ENCODE peak calls at places on chromosomes 2 and 18, in five cellular contexts. G, M, C, I and J are unnamed samples.

GRCh38 chr2:12486205-12487118 is 230.3 kb upstream of the TRIB2 start:
- DNase-seq in G (no peak), I (no peak), C (no peak), M (no peak), J (no peak)

GRCh38 chr2:108193251-108193650 is 46.5 kb upstream of the SULT1C3 start:
- DNase-seq in M (no peak), C (no peak), I (no peak), G (no peak), J (no peak)

GRCh38 chr2:162013514-162014205 is 60.4 kb downstream of the DPP4 start:
- DNase-seq in C (no peak), G (no peak), M (no peak), I (no peak), J (no peak)

GRCh38 chr2:128780434-128781080 is 461.9 kb upstream of the HS6ST1 start:
- DNase-seq in G (no peak), I (no peak), C (peak; percentile 9), M (peak; percentile 34), J (no peak)

GRCh38 chr2:55223958-55224760 is 7.9 kb downstream of the CLHC1 start:
- DNase-seq in G (no peak), C (no peak), M (no peak), I (no peak), J (no peak)

GRCh38 chr2:17539993-17540812 is at the start of gene VSNL1:
- DNase-seq in M (peak; percentile 66), I (no peak), G (peak; percentile 52), C (peak; percentile 55), J (peak; percentile 95)

GRCh38 chr2:46922606-46923005 is 7.0 kb upstream of the MCFD2 start:
- DNase-seq in G (no peak), C (no peak), M (no peak), I (no peak), J (no peak)

GRCh38 chr18:28113271-28114023 is 63.5 kb downstream of the CDH2 start:
- DNase-seq in G (no peak), C (no peak), M (no peak), I (no peak), J (no peak)

GRCh38 chr2:25552343-25552742 is 121.0 kb downstream of the DTNB start:
- DNase-seq in M (no peak), I (no peak), C (no peak), G (no peak), J (no peak)

GRCh38 chr18:34720220-34720619 is 10.1 kb downstream of the DTNA start:
- DNase-seq in G (no peak), M (no peak), I (no peak), C (no peak), J (no peak)

GRCh38 chr2:17752892-17753802 is 463 bp downstream of the SMC6 start:
- DNase-seq in M (no peak), C (peak; percentile 26), G (no peak), I (no peak), J (peak; percentile 53)

GRCh38 chr2:42789751-42790150 is 2.6 kb downstream of the HAAO start:
- DNase-seq in I (no peak), M (no peak), C (no peak), G (no peak), J (no peak)

GRCh38 chr2:144372484-144373195 is 147.3 kb downstream of the ZEB2 start:
- DNase-seq in M (no peak), I (no peak), C (peak; percentile 41), G (no peak), J (no peak)

GRCh38 chr2:222568866-222569265 is 87.0 kb downstream of the FARSB start:
- DNase-seq in C (no peak), M (no peak), I (no peak), G (no peak), J (no peak)

GRCh38 chr2:3126686-3127278 is 250.8 kb downstream of the EIPR1 start:
- DNase-seq in M (no peak), I (no peak), C (no peak), G (no peak), J (no peak)